ENCODE peak calls at places on chromosomes 3 and 15, in eight cellular contexts. J is NCI-H1436 treated with DMSO at 0.1 percent for 48 hours, S is T-helper 1 cell, B is heart left ventricle, N is NAMALWA, V is Kasumi-1, Q is NCI-H2081, R is cardiac muscle cell. D is an unnamed sample.

GRCh38 chr15:59595434-59595915 is 16.1 kb upstream of the GCNT3 start:
- DNase-seq in J (no peak), S (no peak), B (no peak), N (no peak), V (no peak), Q (no peak), R (no peak), D (no peak)

GRCh38 chr3:76370749-76371148 is 585.4 kb upstream of the ZNF717 start:
- DNase-seq in J (no peak), S (no peak), B (no peak), N (no peak), V (no peak), Q (no peak), R (no peak), D (no peak)

GRCh38 chr3:52305926-52306325 is 10.2 kb upstream of the DNAH1 start:
- DNase-seq in J (no peak), S (no peak), B (no peak), N (no peak), V (no peak), Q (no peak), R (no peak), D (no peak)

GRCh38 chr3:123758081-123758564 is 126.0 kb downstream of the MYLK start:
- DNase-seq in J (peak), S (no peak), B (no peak), N (peak), V (no peak), Q (peak), R (no peak), D (peak)

GRCh38 chr15:96947830-96948229 is 617.3 kb downstream of the NR2F2 start:
- DNase-seq in J (no peak), S (no peak), B (no peak), N (no peak), V (no peak), Q (no peak), R (peak), D (no peak)

GRCh38 chr15:71515375-71516186 is 294.8 kb upstream of the NR2E3 start:
- DNase-seq in J (no peak), S (no peak), B (no peak), N (no peak), V (no peak), Q (no peak), R (no peak), D (no peak)

GRCh38 chr15:78024141-78024567 is 53.4 kb downstream of the TBC1D2B start:
- DNase-seq in J (no peak), S (no peak), B (peak), N (no peak), V (no peak), Q (no peak), R (no peak), D (no peak)

GRCh38 chr15:53694534-53694874 is 65.0 kb downstream of the WDR72 start:
- DNase-seq in J (no peak), S (no peak), B (no peak), N (no peak), V (no peak), Q (no peak), R (no peak), D (no peak)

GRCh38 chr3:161372321-161373260 is 1.3 kb upstream of the SPTSSB start:
- DNase-seq in J (no peak), S (no peak), B (peak), N (no peak), V (peak), Q (peak), R (peak), D (no peak)

GRCh38 chr3:60931452-60931851 is 319.8 kb downstream of the FHIT start:
- DNase-seq in J (no peak), S (no peak), B (no peak), N (no peak), V (no peak), Q (no peak), R (no peak), D (no peak)

GRCh38 chr3:192802957-192803899 is 75.9 kb upstream of the FGF12 start:
- DNase-seq in J (no peak), S (no peak), B (no peak), N (peak), V (peak), Q (peak), R (peak), D (peak)

GRCh38 chr15:48730506-48730905 is 80.4 kb downstream of the CEP152 start:
- DNase-seq in J (no peak), S (no peak), B (no peak), N (no peak), V (no peak), Q (no peak), R (no peak), D (no peak)

GRCh38 chr3:15861163-15861562 is 63.4 kb upstream of the ANKRD28 start:
- DNase-seq in J (no peak), S (no peak), B (no peak), N (peak), V (no peak), Q (no peak), R (no peak), D (no peak)

GRCh38 chr3:48555949-48556795 is 431 bp downstream of the PFKFB4 start:
- DNase-seq in J (no peak), S (no peak), B (no peak), N (no peak), V (no peak), Q (no peak), R (no peak), D (no peak)

GRCh38 chr15:90087454-90088154 is 14.7 kb downstream of the IDH2 start:
- DNase-seq in J (no peak), S (no peak), B (no peak), N (peak), V (peak), Q (no peak), R (no peak), D (no peak)

GRCh38 chr3:125050486-125051172 is 5.2 kb downstream of the HEG1 start:
- DNase-seq in J (no peak), S (no peak), B (no peak), N (no peak), V (no peak), Q (no peak), R (no peak), D (peak)

GRCh38 chr15:60017538-60018199 is 13.6 kb downstream of the FOXB1 start:
- DNase-seq in J (no peak), S (no peak), B (no peak), N (no peak), V (peak), Q (no peak), R (no peak), D (no peak)

GRCh38 chr3:115321396-115321795 is 174.3 kb upstream of the ZBTB20 start:
- DNase-seq in J (no peak), S (no peak), B (no peak), N (no peak), V (no peak), Q (peak), R (no peak), D (no peak)

GRCh38 chr15:56001476-56002078 is 8.2 kb upstream of the NEDD4 start:
- DNase-seq in J (no peak), S (no peak), B (no peak), N (no peak), V (no peak), Q (no peak), R (no peak), D (no peak)

GRCh38 chr3:134328147-134328591 is 46.1 kb downstream of the AMOTL2 start:
- DNase-seq in J (no peak), S (no peak), B (no peak), N (no peak), V (peak), Q (no peak), R (no peak), D (no peak)

GRCh38 chr3:160005004-160005403 is 16.4 kb downstream of the IL12A start:
- DNase-seq in J (no peak), S (no peak), B (no peak), N (no peak), V (no peak), Q (no peak), R (no peak), D (no peak)

GRCh38 chr3:21477896-21478295 is 273.1 kb downstream of the ZNF385D start:
- DNase-seq in J (no peak), S (no peak), B (no peak), N (no peak), V (no peak), Q (no peak), R (no peak), D (no peak)

GRCh38 chr15:96234109-96234892 is 96.2 kb upstream of the NR2F2 start:
- DNase-seq in J (no peak), S (no peak), B (no peak), N (no peak), V (no peak), Q (no peak), R (no peak), D (no peak)

GRCh38 chr3:58429657-58430056 is 4.0 kb downstream of the PDHB start:
- DNase-seq in J (no peak), S (no peak), B (no peak), N (no peak), V (no peak), Q (no peak), R (no peak), D (no peak)

GRCh38 chr3:4980229-4981159 is 1.3 kb downstream of the BHLHE40 start:
- DNase-seq in J (no peak), S (peak), B (peak), N (peak), V (peak), Q (peak), R (peak), D (no peak)

GRCh38 chr3:197352382-197352781 is 54.0 kb upstream of the DLG1 start:
- DNase-seq in J (no peak), S (no peak), B (peak), N (no peak), V (no peak), Q (no peak), R (peak), D (no peak)

GRCh38 chr3:12508316-12508715 is 24.0 kb downstream of the TSEN2 start:
- DNase-seq in J (no peak), S (no peak), B (no peak), N (no peak), V (no peak), Q (no peak), R (no peak), D (no peak)

GRCh38 chr3:186452517-186452916 is 90.5 kb upstream of the DGKG start:
- DNase-seq in J (no peak), S (no peak), B (no peak), N (no peak), V (no peak), Q (no peak), R (no peak), D (no peak)

GRCh38 chr3:27723803-27724458 is 1.8 kb upstream of the EOMES start:
- DNase-seq in J (no peak), S (no peak), B (no peak), N (no peak), V (no peak), Q (no peak), R (no peak), D (no peak)

GRCh38 chr3:174440741-174441587 is 418.2 kb upstream of the NAALADL2 start:
- DNase-seq in J (peak), S (no peak), B (peak), N (peak), V (peak), Q (peak), R (peak), D (peak)

GRCh38 chr3:10992017-10992945 is at the start of gene SLC6A1:
- DNase-seq in J (no peak), S (no peak), B (no peak), N (no peak), V (no peak), Q (no peak), R (peak), D (no peak)